ENCODE peak calls at places on chromosome 2, in six cellular contexts. H is Peyer's patch, G is GM12892, T is IMR-90, X is body of pancreas, Y is A549. I is an unnamed sample.

GRCh38 chr2:217693363-217693762 is 309.4 kb downstream of the TNS1 start:
- DNase-seq in H (no peak), G (no peak), T (no peak), X (no peak), Y (no peak), I (no peak)

GRCh38 chr2:189402932-189403331 is 38.3 kb upstream of the WDR75 start:
- DNase-seq in H (no peak), G (no peak), T (peak; percentile 66), X (no peak), Y (no peak), I (no peak)

GRCh38 chr2:164710252-164710633 is 89.0 kb upstream of the GRB14 start:
- DNase-seq in H (no peak), G (no peak), T (peak; percentile 77), X (no peak), Y (peak; percentile 25), I (no peak)

GRCh38 chr2:231464576-231465540 is 574 bp upstream of the NCL start:
- DNase-seq in H (peak; percentile 99), G (peak; percentile 96), T (no peak), X (peak; percentile 98), Y (no peak), I (peak; percentile 96)

GRCh38 chr2:238389985-238390682 is 36.6 kb upstream of the ASB1 start:
- DNase-seq in H (no peak), G (no peak), T (peak; percentile 23), X (peak; percentile 90), Y (no peak), I (no peak)

GRCh38 chr2:185147361-185147760 is 549.0 kb downstream of the ZNF804A start:
- DNase-seq in H (no peak), G (no peak), T (no peak), X (no peak), Y (no peak), I (no peak)

GRCh38 chr2:3285901-3286645 is 91.5 kb downstream of the EIPR1 start:
- DNase-seq in H (no peak), G (no peak), T (no peak), X (no peak), Y (no peak), I (no peak)

GRCh38 chr2:217831306-217831705 is 171.5 kb downstream of the TNS1 start:
- DNase-seq in H (no peak), G (no peak), T (no peak), X (no peak), Y (no peak), I (no peak)

GRCh38 chr2:165698621-165698946 is 95.5 kb downstream of the GALNT3 start:
- DNase-seq in H (peak; percentile 17), G (no peak), T (peak; percentile 43), X (peak; percentile 60), Y (peak; percentile 52), I (no peak)

GRCh38 chr2:237603718-237604362 is 13.3 kb upstream of the RAB17 start:
- DNase-seq in H (peak; percentile 69), G (peak; percentile 44), T (peak; percentile 80), X (peak; percentile 47), Y (no peak), I (no peak)

GRCh38 chr2:48249093-48249492 is 280.9 kb upstream of the STON1 start:
- DNase-seq in H (no peak), G (no peak), T (peak; percentile 77), X (no peak), Y (no peak), I (no peak)

GRCh38 chr2:205405194-205405593 is 277.1 kb upstream of the NRP2 start:
- DNase-seq in H (no peak), G (no peak), T (peak; percentile 57), X (no peak), Y (no peak), I (no peak)

GRCh38 chr2:219421323-219421722 is 3.1 kb downstream of the DES start:
- DNase-seq in H (no peak), G (no peak), T (no peak), X (no peak), Y (no peak), I (no peak)

GRCh38 chr2:206851511-206851910 is 86.1 kb downstream of the FASTKD2 start:
- DNase-seq in H (no peak), G (no peak), T (no peak), X (no peak), Y (no peak), I (no peak)

GRCh38 chr2:50953021-50953420 is 78.9 kb downstream of the NRXN1 start:
- DNase-seq in H (no peak), G (no peak), T (peak; percentile 68), X (no peak), Y (peak; percentile 13), I (peak; percentile 6)

GRCh38 chr2:231926180-231926741 is at the start of gene NPPC:
- DNase-seq in H (no peak), G (peak; percentile 62), T (peak; percentile 54), X (peak; percentile 33), Y (peak; percentile 72), I (no peak)

GRCh38 chr2:199988176-199988575 is 32.8 kb downstream of the MAIP1 start:
- DNase-seq in H (no peak), G (no peak), T (peak; percentile 61), X (no peak), Y (no peak), I (no peak)

GRCh38 chr2:96527990-96528679 is 8.4 kb upstream of the ARID5A start:
- DNase-seq in H (peak; percentile 51), G (no peak), T (peak; percentile 60), X (peak; percentile 43), Y (no peak), I (no peak)

GRCh38 chr2:33531345-33532059 is 55.1 kb downstream of the RASGRP3 start:
- DNase-seq in H (no peak), G (no peak), T (peak; percentile 69), X (no peak), Y (no peak), I (no peak)

GRCh38 chr2:168277276-168277675 is 29.9 kb upstream of the STK39 start:
- DNase-seq in H (no peak), G (no peak), T (no peak), X (no peak), Y (no peak), I (no peak)

GRCh38 chr2:95016616-95017307 is 8.7 kb upstream of the MAL start:
- DNase-seq in H (no peak), G (no peak), T (no peak), X (no peak), Y (no peak), I (no peak)

GRCh38 chr2:16168506-16169264 is 228.3 kb downstream of the MYCN start:
- DNase-seq in H (no peak), G (no peak), T (no peak), X (no peak), Y (no peak), I (no peak)

GRCh38 chr2:159711562-159712193 is 628 bp upstream of the MARCHF7 start:
- DNase-seq in H (no peak), G (no peak), T (no peak), X (no peak), Y (no peak), I (no peak)
- TF ChIP-seq POLR2A in H (no peak), G (no peak), T (no peak), X (no peak), Y (no peak), I (no peak)

DNA sequence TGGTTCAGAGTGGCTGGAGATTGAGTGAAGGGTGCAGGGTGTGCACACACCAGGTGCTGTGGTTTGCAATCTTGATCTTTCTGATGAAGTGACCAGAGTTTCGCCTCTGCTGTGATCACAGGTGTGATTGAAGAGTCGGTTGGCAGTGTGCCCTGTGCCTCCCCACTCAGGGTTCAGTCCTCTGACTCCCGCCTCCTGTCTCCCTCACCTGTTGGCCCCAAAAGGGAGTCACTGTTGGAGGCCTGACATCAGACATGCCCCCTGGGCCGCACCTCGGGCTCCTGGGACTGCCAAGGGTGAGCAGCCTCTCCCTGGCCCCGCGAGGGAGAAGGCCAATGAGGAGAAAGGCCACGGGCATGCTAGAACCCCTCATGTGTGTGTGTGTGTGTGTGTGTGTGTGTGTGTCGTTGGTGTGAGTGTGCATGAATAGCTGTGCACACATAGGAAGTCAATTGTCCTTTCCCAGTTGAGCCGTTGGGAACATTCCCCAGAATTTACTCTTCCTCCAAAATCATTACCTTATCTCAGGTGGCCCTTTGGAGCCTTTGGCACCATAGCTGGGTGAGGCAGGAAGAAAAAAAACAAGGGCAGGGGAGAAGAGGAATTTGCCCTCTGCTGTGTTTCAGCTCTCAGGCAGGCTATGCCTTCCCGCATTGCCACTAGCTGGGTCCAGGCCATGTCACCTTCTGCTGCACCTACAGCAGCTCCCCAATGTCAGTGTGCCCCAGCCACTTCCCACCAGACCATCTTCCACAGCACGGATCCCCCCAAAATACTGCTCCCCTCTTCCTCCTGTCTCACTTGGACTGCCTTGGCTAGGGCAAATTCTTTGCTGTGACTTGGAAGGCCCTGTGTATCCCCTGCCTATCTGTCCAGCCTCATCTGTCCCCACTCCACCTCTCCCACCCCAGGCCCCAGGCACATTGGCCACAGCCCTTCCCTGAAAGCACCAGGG is 78.2 kb upstream of the LAPTM4A start:
- DNase-seq in H (no peak), G (no peak), T (no peak), X (peak; percentile 79), Y (no peak), I (no peak)
- TF ChIP-seq POLR2A in H (peak; percentile 19), G (no peak), T (no peak), X (peak; percentile 11), Y (no peak), I (no peak)

DNA sequence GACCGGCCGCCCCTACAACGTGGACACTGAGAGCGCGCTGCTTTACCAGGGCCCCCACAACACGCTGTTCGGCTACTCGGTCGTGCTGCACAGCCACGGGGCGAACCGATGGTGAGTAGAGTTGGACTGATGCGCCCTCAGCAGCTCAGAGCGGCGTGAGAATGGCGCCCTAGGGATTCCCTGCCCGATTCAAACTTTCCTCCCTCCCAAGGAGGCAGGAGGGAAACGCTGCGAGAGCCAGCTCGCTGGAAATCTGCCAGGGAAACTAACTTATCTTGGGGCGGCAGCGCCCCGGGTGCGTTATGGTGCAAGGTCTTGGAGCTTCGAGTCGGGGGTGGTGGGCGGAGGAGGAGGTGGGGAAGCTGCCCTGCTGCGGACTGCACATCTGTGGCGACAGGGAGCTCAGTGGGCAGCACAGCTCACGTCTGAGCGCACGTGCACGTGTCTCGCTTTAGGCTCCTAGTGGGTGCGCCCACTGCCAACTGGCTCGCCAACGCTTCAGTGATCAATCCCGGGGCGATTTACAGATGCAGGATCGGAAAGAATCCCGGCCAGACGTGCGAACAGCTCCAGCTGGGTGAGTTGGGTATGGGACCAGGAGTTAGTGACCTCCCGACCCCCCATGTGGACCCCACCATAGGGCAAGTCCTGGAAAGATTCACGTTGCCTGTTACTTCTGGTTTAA is 697 bp downstream of the ITGA4 start:
- DNase-seq in H (peak; percentile 69), G (peak; percentile 29), T (peak; percentile 35), X (peak; percentile 26), Y (no peak), I (peak; percentile 2)
- TF ChIP-seq POLR2A in H (no peak), G (peak; percentile 71), T (no peak), X (no peak), Y (no peak), I (no peak)

DNA sequence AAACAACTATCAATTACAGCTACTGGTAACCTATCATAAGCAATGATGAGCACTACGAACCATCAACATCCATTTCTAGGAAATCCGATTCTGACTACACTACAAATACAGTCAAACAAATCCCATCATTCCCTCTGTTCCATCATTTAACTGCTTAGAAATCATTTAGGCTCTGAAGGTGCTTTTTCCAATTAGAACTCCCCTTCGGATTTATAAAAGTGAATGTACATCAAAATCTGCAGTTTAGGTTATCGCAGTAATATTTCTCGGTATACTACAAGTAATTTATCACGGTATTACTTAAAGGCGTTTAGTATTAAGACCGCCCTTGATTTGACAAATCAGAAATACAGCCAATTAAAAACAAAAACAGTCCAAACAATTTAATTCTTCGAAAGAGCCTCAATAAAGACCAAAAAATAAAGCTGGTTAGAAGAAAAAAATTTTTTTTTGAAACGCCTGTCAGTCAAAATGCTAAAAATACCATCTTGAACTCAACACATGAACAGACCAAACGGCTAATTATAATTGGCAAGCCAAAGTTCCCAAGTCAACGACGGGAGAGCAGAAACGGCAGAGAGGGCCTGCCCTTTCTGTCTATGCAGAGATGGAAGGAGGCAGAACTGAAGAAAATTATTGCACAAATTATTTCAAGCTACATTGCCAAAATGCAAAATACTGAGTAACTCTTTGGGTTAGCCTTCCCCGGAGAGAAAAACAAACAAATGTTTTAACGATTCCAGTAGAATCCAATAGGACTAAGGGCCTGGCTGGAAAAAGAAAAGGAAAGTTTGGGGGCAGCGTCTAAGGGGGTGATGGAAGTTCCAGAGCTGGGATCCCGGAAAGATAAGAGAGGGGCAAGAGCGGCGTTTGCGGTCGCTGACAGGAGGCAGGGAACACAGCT is 1.2 kb downstream of the VPS54 start:
- DNase-seq in H (no peak), G (no peak), T (peak; percentile 38), X (peak; percentile 38), Y (peak; percentile 43), I (no peak)
- TF ChIP-seq POLR2A in H (no peak), G (no peak), T (no peak), X (peak; percentile 45), Y (no peak), I (no peak)

I was measured in H54.